ENCODE peak calls at places on chromosomes 6 and 20, in eight cellular contexts. Z, Y, E, H, R, T, S and V are unnamed samples.

GRCh38 chr20:41631826-41632225 is 13.6 kb upstream of the CHD6 start:
- DNase-seq in H (no peak), R (peak), E (no peak), S (no peak), Y (no peak), Z (peak), T (peak), V (no peak)

GRCh38 chr6:46023216-46023915 is 7.7 kb upstream of the CLIC5 start:
- DNase-seq in S (no peak), Y (no peak), E (no peak), R (no peak), Z (peak), H (no peak), T (no peak), V (no peak)

GRCh38 chr6:46832816-46833215 is 39.6 kb downstream of the MEP1A start:
- DNase-seq in R (no peak), S (no peak), E (no peak), Y (no peak), Z (no peak), H (no peak), T (no peak), V (no peak)

GRCh38 chr20:52001999-52002666 is 189.4 kb downstream of the ZFP64 start:
- DNase-seq in T (no peak), H (no peak), Z (peak), E (no peak), Y (no peak), R (no peak), S (no peak), V (no peak)

GRCh38 chr6:72238900-72239299 is 352.6 kb downstream of the RIMS1 start:
- DNase-seq in H (no peak), Z (peak), R (no peak), S (no peak), T (no peak), Y (no peak), E (no peak), V (no peak)

GRCh38 chr6:37303891-37304503 is 46.1 kb upstream of the TMEM217 start:
- DNase-seq in Z (peak), H (no peak), Y (no peak), R (peak), E (no peak), T (no peak), S (peak), V (no peak)

GRCh38 chr6:36657942-36658544 is 20.5 kb upstream of the CDKN1A start:
- DNase-seq in E (no peak), R (peak), Y (no peak), H (no peak), T (no peak), Z (peak), S (no peak), V (no peak)

GRCh38 chr6:36829919-36830544 is 9.2 kb downstream of the CPNE5 start:
- DNase-seq in Y (no peak), T (peak), H (no peak), E (no peak), R (peak), S (peak), Z (no peak), V (no peak)

GRCh38 chr6:66930559-66931290 is 1223.7 kb upstream of the EYS start:
- DNase-seq in R (no peak), E (no peak), Y (no peak), Z (peak), H (no peak), S (no peak), T (no peak), V (no peak)

GRCh38 chr6:134585529-134585873 is 267.6 kb upstream of the SGK1 start:
- DNase-seq in R (no peak), E (no peak), H (no peak), S (no peak), Z (no peak), T (no peak), Y (no peak), V (no peak)

GRCh38 chr20:63740501-63741353 is 1.2 kb downstream of the SLC2A4RG start:
- DNase-seq in E (peak), S (peak), Y (peak), H (peak), R (peak), T (peak), Z (peak), V (peak)

GRCh38 chr6:49326337-49326736 is 136.7 kb downstream of the MMUT start:
- DNase-seq in Z (peak), T (no peak), H (no peak), Y (no peak), S (no peak), R (no peak), E (no peak), V (no peak)

GRCh38 chr20:44089987-44090674 is 96.9 kb downstream of the JPH2 start:
- DNase-seq in S (no peak), Y (no peak), R (peak), Z (peak), E (no peak), T (no peak), H (peak), V (peak)

GRCh38 chr6:169891846-169892245 is 140.4 kb downstream of the ERMARD start:
- DNase-seq in Y (no peak), R (no peak), E (no peak), Z (no peak), S (no peak), T (no peak), H (no peak), V (no peak)

GRCh38 chr6:108597601-108598315 is 37.0 kb downstream of the FOXO3 start:
- DNase-seq in E (no peak), Y (no peak), H (no peak), T (no peak), R (no peak), Z (no peak), S (no peak), V (no peak)

GRCh38 chr6:133241901-133242760 is 974 bp downstream of the EYA4 start:
- DNase-seq in R (no peak), H (no peak), E (no peak), Y (no peak), Z (peak), S (peak), T (peak), V (no peak)

GRCh38 chr20:33640287-33640686 is 21.8 kb upstream of the C20orf144 start:
- DNase-seq in T (no peak), Y (no peak), E (no peak), H (no peak), R (no peak), S (no peak), Z (no peak), V (no peak)

GRCh38 chr6:134539865-134540323 is 222.0 kb upstream of the SGK1 start:
- DNase-seq in T (no peak), Y (no peak), S (peak), Z (no peak), R (peak), H (no peak), E (peak), V (no peak)

GRCh38 chr6:131652472-131652871 is 15.4 kb downstream of the ENPP3 start:
- DNase-seq in E (no peak), R (peak), Z (no peak), S (no peak), H (no peak), Y (no peak), T (no peak), V (no peak)

GRCh38 chr6:170099387-170099786 is 191.5 kb downstream of the DLL1 start:
- DNase-seq in R (no peak), S (no peak), Y (no peak), E (no peak), H (no peak), T (no peak), Z (no peak), V (no peak)

GRCh38 chr6:72642435-72642834 is 20.6 kb downstream of the KCNQ5 start:
- DNase-seq in E (no peak), Z (no peak), S (no peak), Y (no peak), R (no peak), T (no peak), H (no peak), V (no peak)

GRCh38 chr6:101640131-101640530 is 246.6 kb downstream of the GRIK2 start:
- DNase-seq in R (no peak), E (no peak), H (no peak), Y (no peak), S (no peak), T (no peak), Z (no peak), V (no peak)

GRCh38 chr20:61860588-61860987 is 205.1 kb downstream of the TAF4 start:
- DNase-seq in R (no peak), H (no peak), S (no peak), T (no peak), E (no peak), Y (no peak), Z (no peak), V (no peak)

GRCh38 chr6:24332306-24332705 is 25.6 kb downstream of the DCDC2 start:
- DNase-seq in E (no peak), T (no peak), H (no peak), R (no peak), Z (peak), Y (no peak), S (no peak), V (no peak)

GRCh38 chr20:58023781-58024180 is 204.7 kb downstream of the ANKRD60 start:
- DNase-seq in T (no peak), S (no peak), R (no peak), H (no peak), Z (no peak), E (no peak), Y (no peak), V (no peak)

GRCh38 chr6:168937061-168937460 is 316.6 kb downstream of the THBS2 start:
- DNase-seq in H (no peak), Z (no peak), S (no peak), R (no peak), Y (no peak), T (no peak), E (no peak), V (no peak)

GRCh38 chr6:13614126-13614925 is 809 bp upstream of the NOL7 start:
- DNase-seq in S (no peak), R (peak), H (peak), E (peak), T (peak), Y (peak), Z (peak), V (peak)

GRCh38 chr20:4929686-4930397 is 71.5 kb downstream of the SLC23A2 start:
- DNase-seq in Y (no peak), T (no peak), H (no peak), S (no peak), E (no peak), Z (no peak), R (no peak), V (no peak)

GRCh38 chr6:44133003-44133931 is 5.9 kb downstream of the TMEM63B start:
- DNase-seq in H (peak), Y (no peak), R (peak), E (peak), Z (no peak), T (peak), S (peak), V (no peak)

GRCh38 chr20:45857836-45858250 is 429 bp downstream of the ZSWIM3 start:
- DNase-seq in E (no peak), S (no peak), T (no peak), Y (no peak), H (no peak), R (no peak), Z (no peak), V (no peak)

GRCh38 chr6:110255356-110255755 is 75.1 kb downstream of the CDC40 start:
- DNase-seq in Z (no peak), H (no peak), Y (no peak), R (peak), T (no peak), S (no peak), E (no peak), V (no peak)

GRCh38 chr6:88870728-88871330 is 92.6 kb downstream of the RNGTT start:
- DNase-seq in R (peak), T (no peak), Y (no peak), Z (peak), H (peak), E (no peak), S (peak), V (peak)

GRCh38 chr6:3455490-3456394 is 1.1 kb downstream of the SLC22A23 start:
- DNase-seq in H (no peak), Z (no peak), S (peak), R (peak), Y (peak), E (peak), T (peak), V (peak)

GRCh38 chr6:2111162-2111677 is 134.2 kb downstream of the GMDS start:
- DNase-seq in Z (peak), S (no peak), T (no peak), E (no peak), Y (no peak), R (no peak), H (no peak), V (no peak)

GRCh38 chr6:131807644-131808459 is at the start of gene ENPP1:
- DNase-seq in E (peak), S (peak), T (peak), Z (peak), R (peak), Y (peak), H (peak), V (peak)

GRCh38 chr6:131387706-131388455 is 185.1 kb upstream of the ARG1 start:
- DNase-seq in E (no peak), T (no peak), H (no peak), R (no peak), Z (no peak), S (no peak), Y (no peak), V (no peak)

GRCh38 chr20:38875170-38875993 is 50.8 kb upstream of the FAM83D start:
- DNase-seq in Z (no peak), S (no peak), H (no peak), R (peak), Y (peak), E (no peak), T (no peak), V (peak)

GRCh38 chr6:68307301-68307700 is 327.8 kb upstream of the ADGRB3 start:
- DNase-seq in E (no peak), H (no peak), T (no peak), Z (no peak), R (no peak), S (no peak), Y (no peak), V (no peak)

GRCh38 chr6:88725111-88725711 is 238.2 kb downstream of the RNGTT start:
- DNase-seq in Y (no peak), H (no peak), R (no peak), Z (no peak), E (no peak), T (peak), S (no peak), V (no peak)

GRCh38 chr20:33832113-33832853 is 21.1 kb downstream of the CHMP4B start:
- DNase-seq in R (peak), H (no peak), T (no peak), Z (no peak), S (no peak), E (no peak), Y (no peak), V (no peak)